ENCODE peak calls at places on chromosomes 2 and 18, in six cellular contexts. One of them, this sample, is unnamed.
A peak's percentile ranks its signal among the peaks of the same experiment; 100 is the strongest.

GRCh38 chr18:57550510-57550909 is 36.0 kb downstream of the FECH start:
- DNase-seq in foreskin melanocyte: no peak
- DNase-seq in BJ: no peak
- DNase-seq in HFFc6: no peak
- DNase-seq in putamen: no peak
- DNase-seq in spleen: no peak
- DNase-seq in this sample: no peak

GRCh38 chr2:20454036-20454981 is 7.4 kb downstream of the RHOB start:
- DNase-seq in BJ: no peak
- DNase-seq in putamen: no peak
- DNase-seq in HFFc6: no peak
- DNase-seq in spleen: no peak
- DNase-seq in foreskin melanocyte: no peak
- DNase-seq in this sample: no peak

GRCh38 chr2:158317642-158318041 is 138.9 kb downstream of the CCDC148 start:
- DNase-seq in foreskin melanocyte: no peak
- DNase-seq in HFFc6: no peak
- DNase-seq in spleen: no peak
- DNase-seq in BJ: no peak
- DNase-seq in putamen: no peak
- DNase-seq in this sample: no peak

GRCh38 chr2:103781401-103781800 is 1019.6 kb downstream of the TMEM182 start:
- DNase-seq in putamen: no peak
- DNase-seq in foreskin melanocyte: no peak
- DNase-seq in BJ: no peak
- DNase-seq in HFFc6: no peak
- DNase-seq in spleen: no peak
- DNase-seq in this sample: no peak

GRCh38 chr18:10143601-10144000 is 229.8 kb downstream of the VAPA start:
- DNase-seq in BJ: no peak
- DNase-seq in putamen: no peak
- DNase-seq in HFFc6: no peak
- DNase-seq in foreskin melanocyte: no peak
- DNase-seq in spleen: no peak
- DNase-seq in this sample: no peak

GRCh38 chr2:30915485-30915884 is 108.2 kb upstream of the CAPN13 start:
- DNase-seq in putamen: no peak
- DNase-seq in spleen: peak; percentile 55
- DNase-seq in foreskin melanocyte: no peak
- DNase-seq in HFFc6: no peak
- DNase-seq in BJ: no peak
- DNase-seq in this sample: no peak

GRCh38 chr18:4986677-4987076 is 210.4 kb downstream of the AKAIN1 start:
- DNase-seq in BJ: no peak
- DNase-seq in HFFc6: no peak
- DNase-seq in spleen: no peak
- DNase-seq in putamen: no peak
- DNase-seq in foreskin melanocyte: no peak
- DNase-seq in this sample: no peak

GRCh38 chr2:70087703-70088507 is 628 bp downstream of the PCBP1 start:
- DNase-seq in HFFc6: peak; percentile 44
- DNase-seq in putamen: peak; percentile 68
- DNase-seq in foreskin melanocyte: no peak
- DNase-seq in BJ: no peak
- DNase-seq in spleen: peak; percentile 93
- DNase-seq in this sample: no peak